ENCODE peak calls at places on chromosomes 16 and 17, in seven cellular contexts. L, H, W, M, E, B and X are unnamed samples.

GRCh38 chr17:39927928-39928867 is 666 bp downstream of the LRRC3C start:
- DNase-seq in B (no peak), W (no peak), H (no peak), L (peak; percentile 81), M (peak; percentile 10), E (no peak), X (peak; percentile 87)

GRCh38 chr16:11095935-11096334 is 151.6 kb downstream of the CLEC16A start:
- DNase-seq in H (no peak), B (no peak), W (no peak), E (no peak), L (no peak), M (no peak), X (no peak)

GRCh38 chr16:16863672-16864071 is 484.7 kb downstream of the NPIPA7 start:
- DNase-seq in B (no peak), H (no peak), W (no peak), L (no peak), E (no peak), M (no peak), X (no peak)

GRCh38 chr17:30920683-30921543 is 832 bp upstream of the ADAP2 start:
- DNase-seq in L (peak; percentile 3), M (no peak), E (peak; percentile 8), H (no peak), B (no peak), W (no peak), X (no peak)

GRCh38 chr17:42276609-42277341 is 584 bp upstream of the STAT5B start:
- DNase-seq in E (peak; percentile 96), B (no peak), M (peak; percentile 89), L (peak; percentile 91), W (no peak), H (peak; percentile 46), X (peak; percentile 82)

GRCh38 chr16:11363927-11364258 is 18.6 kb downstream of the RMI2 start:
- DNase-seq in M (no peak), L (no peak), H (no peak), W (no peak), B (no peak), E (no peak), X (peak; percentile 14)

GRCh38 chr17:55635253-55635766 is 87.4 kb downstream of the TMEM100 start:
- DNase-seq in W (no peak), L (no peak), E (peak; percentile 41), M (no peak), H (no peak), B (no peak), X (no peak)

GRCh38 chr16:4550587-4550986 is 5.6 kb upstream of the C16orf96 start:
- DNase-seq in H (no peak), B (no peak), M (no peak), W (no peak), L (no peak), E (peak; percentile 63), X (no peak)

GRCh38 chr17:65039349-65039988 is 17.1 kb downstream of the GNA13 start:
- DNase-seq in M (no peak), H (no peak), E (no peak), L (no peak), B (peak; percentile 81), W (peak; percentile 11), X (no peak)

GRCh38 chr16:10988879-10989278 is 44.5 kb downstream of the CLEC16A start:
- DNase-seq in W (no peak), M (no peak), L (no peak), B (no peak), H (no peak), E (no peak), X (no peak)

GRCh38 chr16:49900875-49901274 is 45.0 kb upstream of the ZNF423 start:
- DNase-seq in E (no peak), B (no peak), W (no peak), M (no peak), L (no peak), H (no peak), X (no peak)